ENCODE peak calls at places on chromosomes 7 and 10, in eight cellular contexts. T is astrocyte; C is CD4-positive, alpha-beta T cell; D is CD8-positive, alpha-beta T cell; S is adrenal gland; W is AG04450; K is WTC11; Z is endothelial cell. G is an unnamed sample.

GRCh38 chr7:102103027-102103372 is 183.7 kb upstream of the SH2B2 start:
- DNase-seq in T (no peak), C (no peak), D (no peak), S (no peak), W (no peak), K (no peak), Z (no peak), G (no peak)

GRCh38 chr7:70014472-70015232 is 416.4 kb downstream of the AUTS2 start:
- DNase-seq in T (no peak), C (no peak), D (no peak), S (no peak), W (no peak), K (no peak), Z (no peak), G (no peak)

GRCh38 chr10:91652364-91652763 is 19.5 kb upstream of the PPP1R3C start:
- DNase-seq in T (peak; percentile 100), C (no peak), D (no peak), S (no peak), W (peak; percentile 62), K (no peak), Z (no peak), G (no peak)

GRCh38 chr7:151665363-151665762 is 145.7 kb upstream of the RHEB start:
- DNase-seq in T (peak; percentile 89), C (no peak), D (no peak), S (peak; percentile 61), W (peak; percentile 88), K (no peak), Z (no peak), G (no peak)

GRCh38 chr7:380724-381210 is 90.8 kb downstream of the FOXL3 start:
- DNase-seq in T (no peak), C (no peak), D (no peak), S (peak; percentile 9), W (no peak), K (no peak), Z (no peak), G (no peak)

GRCh38 chr7:114785496-114785895 is 136.4 kb upstream of the MDFIC start:
- DNase-seq in T (no peak), C (no peak), D (no peak), S (no peak), W (no peak), K (no peak), Z (no peak), G (no peak)

GRCh38 chr10:110398419-110399162 is 93.9 kb upstream of the SMNDC1 start:
- DNase-seq in T (peak; percentile 87), C (no peak), D (no peak), S (peak; percentile 92), W (peak; percentile 86), K (no peak), Z (no peak), G (no peak)

GRCh38 chr7:30667172-30667571 is 15.1 kb downstream of the CRHR2 start:
- DNase-seq in T (no peak), C (no peak), D (no peak), S (no peak), W (no peak), K (no peak), Z (no peak), G (no peak)

GRCh38 chr10:131271966-131272365 is 39.6 kb downstream of the TCERG1L start:
- DNase-seq in T (no peak), C (no peak), D (no peak), S (no peak), W (no peak), K (no peak), Z (no peak), G (no peak)

GRCh38 chr10:132437511-132437910 is 40.5 kb downstream of the PWWP2B start:
- DNase-seq in T (no peak), C (no peak), D (no peak), S (no peak), W (no peak), K (no peak), Z (no peak), G (no peak)

GRCh38 chr7:35787925-35788324 is 12.9 kb upstream of the SEPTIN7 start:
- DNase-seq in T (no peak), C (no peak), D (no peak), S (no peak), W (no peak), K (no peak), Z (no peak), G (no peak)

GRCh38 chr7:135159359-135160087 is 11.0 kb downstream of the CYREN start:
- DNase-seq in T (no peak), C (no peak), D (no peak), S (no peak), W (no peak), K (no peak), Z (no peak), G (no peak)

GRCh38 chr10:94623572-94623971 is 60.0 kb upstream of the CYP2C18 start:
- DNase-seq in T (peak; percentile 22), C (no peak), D (no peak), S (no peak), W (no peak), K (no peak), Z (no peak), G (no peak)

GRCh38 chr10:58691528-58691927 is 178.9 kb downstream of the BICC1 start:
- DNase-seq in T (no peak), C (no peak), D (no peak), S (no peak), W (no peak), K (no peak), Z (no peak), G (no peak)

GRCh38 chr7:37100735-37101331 is 347.8 kb downstream of the ELMO1 start:
- DNase-seq in T (no peak), C (peak; percentile 5), D (peak; percentile 26), S (no peak), W (no peak), K (no peak), Z (no peak), G (no peak)

GRCh38 chr7:36312064-36312914 is 77.4 kb upstream of the ANLN start:
- DNase-seq in T (no peak), C (peak; percentile 16), D (peak; percentile 32), S (peak; percentile 24), W (no peak), K (peak; percentile 68), Z (peak; percentile 36), G (no peak)

GRCh38 chr7:5424689-5425506 is 1.3 kb upstream of the TNRC18 start:
- DNase-seq in T (no peak), C (no peak), D (no peak), S (peak; percentile 58), W (no peak), K (no peak), Z (peak; percentile 42), G (peak; percentile 30)

GRCh38 chr10:618229-618989 is 71.1 kb downstream of the DIP2C start:
- DNase-seq in T (no peak), C (no peak), D (no peak), S (no peak), W (no peak), K (no peak), Z (no peak), G (no peak)

GRCh38 chr7:44463169-44463808 is 27.2 kb downstream of the NUDCD3 start:
- DNase-seq in T (no peak), C (no peak), D (no peak), S (no peak), W (no peak), K (no peak), Z (no peak), G (no peak)
- TF ChIP-seq CTCF in T (peak; percentile 41), C (peak; percentile 28), D (peak; percentile 53), S (no peak), W (peak; percentile 35), K (no peak), Z (peak; percentile 64), G (peak; percentile 56)

DNA sequence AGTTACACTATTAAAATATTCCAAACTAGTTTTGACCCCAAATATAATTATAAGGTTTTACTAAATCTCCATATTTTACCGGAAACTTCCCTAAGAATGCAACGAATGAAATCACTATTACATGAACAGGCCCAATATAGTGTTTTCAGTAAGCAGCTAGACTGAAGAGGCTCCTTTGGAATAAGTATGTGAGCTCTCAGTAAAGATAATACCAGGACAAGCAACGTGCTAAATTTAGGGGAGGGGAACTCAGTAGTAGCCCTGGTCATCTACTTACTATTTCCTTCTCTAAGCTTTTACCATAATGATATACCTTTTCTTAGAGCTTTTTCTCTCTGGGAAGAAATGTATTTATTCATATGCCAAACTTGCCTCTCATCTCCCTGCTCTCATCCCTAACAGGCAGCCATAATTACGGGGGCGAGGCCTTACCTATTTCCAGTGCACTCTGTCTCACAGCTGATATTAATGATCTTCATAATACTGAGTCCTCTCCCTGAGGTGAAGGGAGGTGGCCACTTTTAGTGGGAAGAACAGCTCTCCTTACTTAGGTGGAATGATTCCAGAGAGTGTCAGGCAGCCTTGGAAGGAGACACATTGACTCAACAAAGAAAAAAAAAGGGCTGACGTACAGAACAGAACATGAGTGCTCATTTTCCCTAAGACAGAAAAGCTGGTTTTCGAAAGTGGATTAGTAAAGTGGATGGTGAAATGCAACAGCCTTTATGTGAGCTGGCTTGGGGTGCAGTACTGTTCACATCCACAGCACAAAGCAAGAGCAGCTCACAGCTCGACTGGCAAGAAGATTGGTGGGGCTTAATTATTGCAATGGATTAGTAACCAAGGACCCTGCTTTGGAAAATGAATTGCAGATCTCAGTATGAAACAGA is 165.4 kb downstream of the GLI3 start:
- DNase-seq in T (peak; percentile 64), C (no peak), D (no peak), S (no peak), W (no peak), K (no peak), Z (no peak), G (no peak)
- TF ChIP-seq CTCF in T (no peak), C (no peak), D (no peak), S (peak; percentile 20), W (peak; percentile 36), K (no peak), Z (peak; percentile 50), G (peak; percentile 53)

DNA sequence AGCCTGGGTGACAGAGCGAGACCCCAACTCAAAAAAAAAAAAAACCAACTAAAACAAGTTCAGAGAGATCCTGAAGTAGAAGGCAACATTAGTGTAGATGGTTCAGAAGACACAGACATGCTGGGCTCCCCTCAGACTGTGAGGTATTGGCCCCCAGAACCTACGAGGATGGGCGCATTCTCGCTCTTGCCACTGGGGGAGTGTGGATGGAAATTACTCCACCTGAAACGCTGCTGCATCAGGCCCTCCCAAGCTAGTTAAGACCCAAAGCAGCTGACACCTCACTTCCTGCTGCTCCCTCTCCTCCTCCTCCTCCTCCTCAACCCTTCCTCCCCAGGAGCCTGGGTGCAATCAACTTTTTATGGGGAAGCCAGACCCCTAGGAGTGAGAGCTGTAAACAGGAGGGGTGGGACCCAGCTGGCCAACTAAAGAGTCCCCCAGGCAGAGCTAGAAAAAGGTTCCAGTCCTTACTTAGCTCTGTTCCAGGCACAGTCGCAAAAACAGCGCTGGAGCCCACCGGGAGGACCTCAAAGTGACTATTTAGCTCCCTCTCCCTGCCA is 7.4 kb downstream of the SH3PXD2A start:
- DNase-seq in T (no peak), C (no peak), D (no peak), S (no peak), W (no peak), K (peak; percentile 63), Z (no peak), G (no peak)
- TF ChIP-seq CTCF in T (peak; percentile 20), C (no peak), D (no peak), S (no peak), W (peak; percentile 47), K (no peak), Z (peak; percentile 36), G (peak; percentile 46)

DNA sequence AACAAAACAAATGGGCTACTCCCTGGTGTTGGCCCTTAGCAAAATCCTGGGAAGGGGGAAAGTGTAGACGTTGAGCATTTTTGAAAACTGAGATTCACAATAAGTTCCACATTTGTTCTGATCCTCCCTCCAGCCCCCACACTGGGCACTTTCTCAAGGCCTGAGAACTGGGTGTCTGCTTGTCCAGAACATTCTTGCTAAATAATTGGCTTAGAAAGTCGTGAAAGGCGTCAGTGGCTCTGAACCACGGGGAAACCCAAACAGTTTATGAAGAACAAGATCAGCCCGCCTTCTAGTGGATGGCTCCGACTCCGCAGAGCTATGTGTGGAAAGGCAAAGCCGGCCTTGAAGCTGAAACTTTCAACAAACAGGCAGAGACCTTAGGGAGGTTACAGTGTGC is 370.1 kb downstream of the PRPF18 start:
- DNase-seq in T (no peak), C (no peak), D (no peak), S (peak; percentile 36), W (peak; percentile 58), K (no peak), Z (no peak), G (no peak)
- TF ChIP-seq CTCF in T (no peak), C (no peak), D (no peak), S (no peak), W (peak; percentile 70), K (no peak), Z (no peak), G (no peak)

G was measured in neural crest cell.